ENCODE peak calls at places on chromosomes 3 and 15, in four cellular contexts. O is A549, T is heart left ventricle, Q is IMR-90. X is an unnamed sample.

GRCh38 chr3:16477501-16477900 is 36.0 kb downstream of the RFTN1 start:
- DNase-seq in T (no peak), Q (peak), O (no peak), X (no peak)

GRCh38 chr15:57637836-57638235 is 46.1 kb downstream of the MYZAP start:
- DNase-seq in Q (no peak), T (no peak), O (no peak), X (no peak)

GRCh38 chr3:53804697-53805462 is 41.3 kb downstream of the CHDH start:
- DNase-seq in O (peak), Q (peak), T (no peak), X (no peak)

GRCh38 chr3:86923071-86923476 is 67.9 kb downstream of the VGLL3 start:
- DNase-seq in Q (peak), T (peak), O (peak), X (no peak)

GRCh38 chr3:52402101-52402521 is 42.8 kb downstream of the SEMA3G start:
- DNase-seq in O (no peak), Q (no peak), T (peak), X (no peak)

GRCh38 chr3:196537319-196537984 is 22.3 kb upstream of the SMCO1 start:
- DNase-seq in T (no peak), O (no peak), Q (peak), X (no peak)

GRCh38 chr15:48592221-48592731 is 53.2 kb downstream of the FBN1 start:
- DNase-seq in O (peak), Q (peak), T (no peak), X (no peak)

GRCh38 chr3:149058199-149058598 is 28.1 kb downstream of the HLTF start:
- DNase-seq in O (no peak), T (no peak), Q (no peak), X (no peak)

GRCh38 chr3:128076783-128077624 is 24.8 kb downstream of the SEC61A1 start:
- DNase-seq in T (no peak), O (no peak), Q (no peak), X (no peak)

GRCh38 chr3:11570789-11571495 is 72.8 kb downstream of the VGLL4 start:
- DNase-seq in O (no peak), Q (no peak), T (no peak), X (no peak)

GRCh38 chr3:100209948-100210776 is 50.6 kb upstream of the TBC1D23 start:
- DNase-seq in T (no peak), O (no peak), Q (peak), X (no peak)

GRCh38 chr3:156551261-156551660 is 3.7 kb downstream of the SSR3 start:
- DNase-seq in Q (peak), T (no peak), O (no peak), X (no peak)

GRCh38 chr3:46895204-46895660 is 17.7 kb downstream of the PTH1R start:
- DNase-seq in T (peak), Q (peak), O (peak), X (no peak)

GRCh38 chr3:142243134-142243533 is 17.7 kb upstream of the GK5 start:
- DNase-seq in Q (no peak), T (no peak), O (no peak), X (no peak)

GRCh38 chr3:187677604-187678003 is 7.4 kb upstream of the SST start:
- DNase-seq in T (no peak), Q (no peak), O (no peak), X (no peak)

GRCh38 chr15:62770111-62770660 is 272.4 kb upstream of the TPM1 start:
- DNase-seq in Q (peak), O (no peak), T (no peak), X (no peak)

GRCh38 chr3:65960087-65960486 is 78.6 kb downstream of the MAGI1 start:
- DNase-seq in Q (peak), O (no peak), T (no peak), X (no peak)

GRCh38 chr15:83205725-83206324 is 1.8 kb downstream of the HDGFL3 start:
- DNase-seq in T (no peak), Q (peak), O (no peak), X (peak)
- H3K4me3 ChIP-seq in T (peak), Q (peak), O (peak), X (no peak)

DNA sequence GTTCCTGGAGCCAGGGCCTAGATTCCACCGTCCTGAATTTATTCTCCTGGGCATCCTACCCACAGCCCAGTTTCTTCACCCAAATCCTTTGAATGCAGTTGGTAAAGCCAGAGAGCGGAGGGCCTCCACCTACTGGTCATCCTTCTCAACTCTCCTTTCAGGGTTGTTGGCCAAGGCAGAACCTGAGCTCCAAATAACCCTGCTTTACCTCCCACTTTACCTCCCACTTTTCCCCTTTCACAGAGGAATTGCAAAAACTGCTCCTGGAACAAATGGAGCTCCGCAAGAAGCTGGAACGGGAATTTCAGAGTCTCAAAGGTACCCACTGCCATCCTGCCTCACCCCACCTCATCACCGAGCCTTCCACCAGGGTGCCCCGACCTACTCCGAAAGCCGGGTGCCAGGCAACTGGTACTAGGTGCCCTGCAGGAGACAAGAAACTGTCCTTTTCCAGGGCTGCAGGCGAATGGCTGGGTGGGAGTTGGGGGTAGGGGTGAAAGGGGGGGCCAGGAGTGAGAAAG is 6.8 kb downstream of the SKOR1 start:
- DNase-seq in O (peak), T (no peak), Q (peak), X (peak)
- TF ChIP-seq CTCF in O (peak), T (no peak), Q (peak), X (peak)

GRCh38 chr3:113212845-113213375 is 1.6 kb downstream of the BOC start:
- DNase-seq in O (no peak), Q (no peak), T (no peak), X (no peak)
- H3K4me3 ChIP-seq in O (peak), Q (peak), T (peak), X (no peak)

DNA sequence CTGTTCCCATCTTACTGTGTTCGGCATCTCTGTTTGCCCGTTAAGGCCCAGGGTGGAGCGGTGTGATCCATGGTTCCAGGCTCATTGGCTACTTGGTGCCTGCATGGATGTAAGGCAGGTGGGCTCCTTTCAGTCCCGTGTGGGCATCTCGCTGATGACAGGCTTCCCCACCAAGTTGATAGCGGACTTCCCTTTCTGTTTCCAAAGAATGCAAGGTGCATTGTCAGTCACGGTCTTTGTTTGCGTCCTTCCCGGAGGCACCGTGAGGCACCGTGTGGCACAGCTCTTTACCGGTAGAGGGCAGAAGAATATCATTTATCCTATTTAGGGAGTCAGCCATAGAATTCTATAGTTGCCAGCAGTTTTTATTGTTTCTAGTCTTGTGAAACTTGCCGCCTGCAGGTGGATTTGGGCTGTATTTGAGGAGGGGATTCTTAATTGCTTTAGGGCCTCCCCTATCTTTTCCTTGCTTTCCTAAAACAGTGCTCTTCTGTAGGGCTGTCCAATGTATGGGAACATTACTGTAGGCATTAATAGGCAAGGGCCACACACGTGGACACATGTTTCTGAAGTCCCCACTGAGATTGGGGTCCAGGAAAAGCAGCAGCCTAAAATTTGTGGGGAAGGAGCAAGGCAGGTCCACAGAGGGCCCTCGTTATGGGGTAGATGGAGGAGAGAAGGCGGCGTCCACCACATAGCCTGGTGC is 244.1 kb downstream of the SLCO3A1 start:
- DNase-seq in T (no peak), O (peak), Q (peak), X (no peak)
- TF ChIP-seq CTCF in T (peak), O (peak), Q (peak), X (peak)

GRCh38 chr3:45097296-45097883 is 48.8 kb downstream of the CDCP1 start:
- DNase-seq in Q (no peak), T (no peak), O (no peak), X (no peak)

GRCh38 chr3:45098315-45098714 is 47.9 kb downstream of the CDCP1 start:
- DNase-seq in T (no peak), Q (no peak), O (no peak), X (no peak)

GRCh38 chr3:45092132-45093031 is 53.8 kb downstream of the CDCP1 start:
- DNase-seq in Q (peak), T (no peak), O (peak), X (peak)

GRCh38 chr3:45100998-45101407 is 45.2 kb downstream of the CDCP1 start:
- DNase-seq in Q (peak), T (no peak), O (no peak), X (no peak)

DNA sequence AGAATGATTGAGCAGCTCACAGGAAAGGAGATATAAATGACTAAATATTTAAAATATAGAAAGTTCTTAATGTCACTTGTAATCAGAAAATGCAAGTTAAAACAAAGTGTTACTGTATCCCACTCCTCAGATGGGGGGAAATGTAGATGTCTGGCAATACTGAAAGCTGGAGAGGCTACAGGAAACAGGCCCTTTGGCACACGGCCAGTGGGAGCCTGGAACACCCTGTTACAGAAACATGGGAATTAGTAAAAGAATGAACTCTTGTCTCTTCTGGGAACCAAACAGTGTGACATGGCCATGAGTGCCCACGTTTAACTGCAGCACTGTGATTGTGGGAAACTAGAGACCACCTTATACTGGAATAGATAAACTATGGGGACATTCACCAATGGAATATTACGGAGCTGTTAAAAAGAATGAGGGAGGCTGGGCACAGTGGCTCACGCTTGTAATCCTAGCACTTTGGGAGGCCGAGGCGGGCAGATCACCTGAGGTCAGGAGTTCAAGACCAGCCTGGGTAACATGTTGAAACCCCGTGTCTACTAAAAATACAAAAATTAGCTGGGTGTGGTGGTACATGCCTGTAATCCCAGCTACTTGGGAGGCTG is 50.2 kb downstream of the CDCP1 start:
- DNase-seq in T (no peak), Q (no peak), O (no peak), X (no peak)
- H3K4me3 ChIP-seq in T (no peak), Q (no peak), O (no peak), X (no peak)

DNA sequence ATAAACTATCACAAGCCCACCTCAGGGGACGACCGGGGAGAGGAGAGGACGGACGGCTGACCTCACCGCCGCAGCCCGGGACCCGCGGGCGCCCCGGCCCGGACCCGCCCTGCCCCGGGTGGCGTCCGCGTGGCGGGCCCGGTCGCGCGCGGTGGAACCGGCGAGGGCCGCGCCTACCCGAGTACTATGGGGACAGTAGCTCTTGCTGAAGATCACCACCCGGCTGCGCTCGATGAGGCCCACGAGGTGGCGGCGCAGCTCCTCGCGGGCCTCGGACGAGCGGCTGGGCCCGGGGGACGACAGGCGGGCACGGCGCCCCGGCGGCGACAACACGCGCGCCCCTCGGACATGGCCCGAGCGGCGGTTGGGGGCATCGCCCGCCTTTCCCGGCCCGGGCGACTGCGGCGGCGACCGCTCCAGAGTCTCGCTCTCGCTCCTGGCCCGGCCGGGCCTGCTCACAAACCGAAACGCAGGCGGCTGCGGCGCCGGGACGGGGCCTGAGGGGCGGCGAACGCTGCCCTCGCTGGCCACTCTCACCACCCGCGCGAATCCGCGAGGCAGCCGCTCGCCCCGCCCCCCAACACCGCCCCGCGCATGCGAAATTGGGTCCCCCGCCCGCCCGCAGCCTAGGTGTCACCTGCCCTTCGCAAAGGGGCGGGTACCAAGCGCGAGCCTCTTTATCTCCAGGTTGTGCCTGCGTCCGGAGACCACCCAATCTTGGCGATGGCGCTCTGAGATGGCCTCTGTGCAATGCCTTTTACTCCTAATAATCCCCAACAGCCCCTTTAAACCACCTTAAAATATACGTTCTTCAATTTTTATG is at the start of gene TXNRD3:
- DNase-seq in T (peak), O (peak), Q (peak), X (no peak)
- TF ChIP-seq CTCF in T (no peak), O (peak), Q (peak), X (peak)

GRCh38 chr3:23710555-23710954 is 95.2 kb upstream of the UBE2E1 start:
- DNase-seq in T (peak), Q (peak), O (no peak), X (no peak)

GRCh38 chr3:23709987-23710386 is 95.8 kb upstream of the UBE2E1 start:
- DNase-seq in T (no peak), O (no peak), Q (no peak), X (no peak)

GRCh38 chr3:23713641-23714040 is 92.1 kb upstream of the UBE2E1 start:
- DNase-seq in O (no peak), Q (peak), T (no peak), X (no peak)

GRCh38 chr3:23712656-23713559 is 92.8 kb upstream of the UBE2E1 start:
- DNase-seq in Q (peak), T (peak), O (peak), X (peak)

GRCh38 chr3:23712095-23712494 is 93.7 kb upstream of the UBE2E1 start:
- DNase-seq in Q (no peak), T (no peak), O (no peak), X (no peak)
- H3K4me3 ChIP-seq in Q (no peak), T (peak), O (no peak), X (no peak)

DNA sequence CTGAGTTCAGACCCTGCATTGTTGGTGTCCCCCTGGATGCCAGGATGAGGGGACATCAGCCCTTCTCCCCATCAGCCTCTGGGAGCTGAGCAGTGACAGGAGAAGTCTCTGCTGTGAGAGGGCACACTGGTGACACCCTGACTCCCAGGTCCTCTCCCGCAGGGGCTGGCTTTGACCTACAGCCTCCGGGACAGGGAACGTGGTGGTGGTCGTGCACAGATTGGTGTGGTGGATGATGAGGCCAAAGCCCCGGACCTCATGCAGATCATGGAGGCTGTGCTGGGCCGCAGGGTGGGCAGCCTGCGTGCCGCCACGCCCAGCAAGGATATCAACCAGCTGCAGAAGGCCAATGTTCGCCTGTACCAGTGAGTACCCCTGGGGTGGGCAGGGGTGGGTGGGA is 6.7 kb downstream of the VILL start:
- DNase-seq in O (no peak), T (no peak), Q (no peak), X (no peak)
- TF ChIP-seq CTCF in O (no peak), T (no peak), Q (no peak), X (no peak)

DNA sequence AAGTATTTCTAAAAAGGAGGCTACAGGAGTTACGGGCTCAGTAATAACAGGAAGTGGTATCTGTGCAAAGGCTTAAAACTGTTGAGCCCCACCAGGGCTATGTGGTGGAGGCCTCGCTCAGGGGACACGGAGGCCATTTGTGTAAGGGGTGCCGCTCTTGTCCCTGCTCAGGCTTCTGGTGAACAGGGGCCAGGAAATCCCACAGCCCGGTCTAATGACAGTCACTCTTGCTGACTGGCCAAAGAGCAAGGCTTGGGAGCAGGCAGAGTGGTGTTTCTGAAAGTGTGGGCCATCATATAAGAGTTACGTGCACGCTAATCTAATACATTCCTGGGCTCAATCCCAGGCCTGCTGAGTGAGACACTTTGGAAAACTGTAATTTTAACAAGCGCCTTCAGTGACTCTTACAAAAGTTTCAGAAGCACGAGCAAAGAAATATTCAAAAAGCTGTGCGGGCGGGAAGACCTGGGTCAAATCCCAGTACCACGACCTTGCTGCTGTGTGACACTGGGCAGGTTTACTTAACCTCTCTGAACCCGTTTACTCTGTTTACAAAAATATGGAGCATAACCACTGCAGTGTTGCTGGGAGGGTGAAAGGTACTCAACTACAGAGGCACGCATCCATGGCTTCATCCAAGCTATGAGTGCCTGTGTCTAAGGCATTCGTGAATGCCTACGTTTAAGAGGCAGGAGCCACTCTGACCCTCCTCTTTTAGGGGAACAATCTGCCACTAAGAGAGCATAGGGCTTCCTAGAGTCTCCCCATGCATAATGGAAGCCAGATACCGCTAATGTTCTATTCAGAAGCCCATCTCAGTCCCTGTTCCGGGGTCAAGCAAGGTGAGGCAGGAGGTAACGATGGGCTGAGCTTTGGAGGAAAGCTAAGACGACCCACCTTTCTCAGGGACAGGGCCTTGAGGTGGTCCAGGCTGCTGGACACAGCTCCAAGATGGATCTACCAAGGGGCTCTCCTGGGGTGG is 2.0 kb downstream of the ATP10A start:
- DNase-seq in Q (no peak), O (no peak), T (no peak), X (no peak)
- H3K4me3 ChIP-seq in Q (peak), O (peak), T (peak), X (no peak)